ENCODE peak calls at places on chromosomes 13 and 19, in five cellular contexts. I is OCI-LY7, K is tibial nerve, N is thoracic aorta, A is breast epithelium. L is an unnamed sample.

GRCh38 chr19:35513975-35514809 is 743 bp upstream of the DMKN start:
- DNase-seq in I (no peak), K (no peak), N (no peak), A (no peak), L (peak; percentile 37)

GRCh38 chr13:29996316-29996715 is 145.9 kb upstream of the UBL3 start:
- DNase-seq in I (no peak), K (no peak), N (no peak), A (no peak), L (no peak)

GRCh38 chr19:8306235-8307054 is 1.7 kb downstream of the CD320 start:
- DNase-seq in I (no peak), K (peak; percentile 4), N (no peak), A (peak; percentile 51), L (no peak)

GRCh38 chr13:34750078-34750703 is 191.9 kb upstream of the NBEA start:
- DNase-seq in I (no peak), K (no peak), N (no peak), A (no peak), L (no peak)

GRCh38 chr13:63842102-63842501 is 2426.5 kb upstream of the PCDH20 start:
- DNase-seq in I (no peak), K (no peak), N (no peak), A (no peak), L (no peak)

GRCh38 chr13:43874512-43875092 is 4.9 kb downstream of the CCDC122 start:
- DNase-seq in I (peak; percentile 57), K (no peak), N (no peak), A (no peak), L (no peak)

GRCh38 chr13:27393101-27393500 is 31.3 kb upstream of the GTF3A start:
- DNase-seq in I (no peak), K (no peak), N (no peak), A (no peak), L (no peak)

GRCh38 chr13:46668302-46668720 is 115.3 kb downstream of the LRCH1 start:
- DNase-seq in I (peak; percentile 18), K (peak; percentile 66), N (no peak), A (no peak), L (no peak)

GRCh38 chr13:113367771-113368170 is 3.8 kb upstream of the GRTP1 start:
- DNase-seq in I (no peak), K (no peak), N (no peak), A (no peak), L (no peak)

GRCh38 chr19:33134571-33135041 is 2.7 kb downstream of the WDR88 start:
- DNase-seq in I (no peak), K (no peak), N (no peak), A (no peak), L (no peak)

GRCh38 chr19:16850133-16850532 is 20.9 kb downstream of the SIN3B start:
- DNase-seq in I (no peak), K (no peak), N (no peak), A (no peak), L (no peak)

GRCh38 chr19:1370579-1371361 is 12.9 kb upstream of the NDUFS7 start:
- DNase-seq in I (no peak), K (no peak), N (no peak), A (no peak), L (no peak)

GRCh38 chr13:23918208-23918607 is 20.9 kb upstream of the C1QTNF9B start:
- DNase-seq in I (no peak), K (no peak), N (no peak), A (no peak), L (no peak)

GRCh38 chr13:34207872-34208271 is 389.9 kb downstream of the RFC3 start:
- DNase-seq in I (no peak), K (no peak), N (no peak), A (no peak), L (no peak)

GRCh38 chr19:36152061-36152885 is at the start of gene COX7A1:
- DNase-seq in I (no peak), K (peak; percentile 57), N (no peak), A (no peak), L (no peak)

GRCh38 chr13:28794370-28794769 is 25.8 kb upstream of the MTUS2 start:
- DNase-seq in I (no peak), K (no peak), N (no peak), A (no peak), L (no peak)

GRCh38 chr19:49347835-49348234 is 12.6 kb downstream of the CD37 start:
- DNase-seq in I (peak; percentile 83), K (peak; percentile 48), N (no peak), A (no peak), L (peak; percentile 84)

GRCh38 chr19:22807061-22807835 is 23.3 kb upstream of the ZNF99 start:
- DNase-seq in I (no peak), K (no peak), N (no peak), A (no peak), L (no peak)

GRCh38 chr19:53172892-53173291 is 14.0 kb upstream of the ZNF347 start:
- DNase-seq in I (no peak), K (no peak), N (no peak), A (no peak), L (no peak)

GRCh38 chr19:45667620-45668341 is at the start of gene GIPR:
- DNase-seq in I (peak; percentile 76), K (no peak), N (no peak), A (no peak), L (peak; percentile 76)

GRCh38 chr19:28420731-28421550 is 792.0 kb downstream of the UQCRFS1 start:
- DNase-seq in I (no peak), K (no peak), N (no peak), A (no peak), L (no peak)

GRCh38 chr13:101231751-101232428 is 184.4 kb downstream of the NALCN start:
- DNase-seq in I (no peak), K (no peak), N (no peak), A (no peak), L (no peak)

GRCh38 chr19:50238043-50238442 is 34.6 kb downstream of the MYH14 start:
- DNase-seq in I (no peak), K (no peak), N (no peak), A (no peak), L (no peak)

GRCh38 chr19:47704024-47704423 is 9.2 kb upstream of the EHD2 start:
- DNase-seq in I (no peak), K (no peak), N (no peak), A (no peak), L (no peak)

GRCh38 chr13:111275995-111276618 is 44.3 kb upstream of the TEX29 start:
- DNase-seq in I (no peak), K (no peak), N (no peak), A (no peak), L (no peak)

GRCh38 chr19:38565686-38566105 is 52.1 kb downstream of the MAP4K1 start:
- DNase-seq in I (no peak), K (no peak), N (no peak), A (no peak), L (no peak)

GRCh38 chr13:49021953-49022352 is 46.2 kb downstream of the FNDC3A start:
- DNase-seq in I (no peak), K (no peak), N (no peak), A (no peak), L (no peak)

GRCh38 chr13:79475569-79475968 is 5.4 kb upstream of the NDFIP2 start:
- DNase-seq in I (no peak), K (no peak), N (no peak), A (no peak), L (no peak)

GRCh38 chr13:50309200-50309848 is 294.1 kb downstream of the KCNRG start:
- DNase-seq in I (no peak), K (no peak), N (no peak), A (no peak), L (no peak)

GRCh38 chr13:27791146-27791900 is 960 bp upstream of the GSX1 start:
- DNase-seq in I (no peak), K (no peak), N (no peak), A (no peak), L (no peak)

DNA sequence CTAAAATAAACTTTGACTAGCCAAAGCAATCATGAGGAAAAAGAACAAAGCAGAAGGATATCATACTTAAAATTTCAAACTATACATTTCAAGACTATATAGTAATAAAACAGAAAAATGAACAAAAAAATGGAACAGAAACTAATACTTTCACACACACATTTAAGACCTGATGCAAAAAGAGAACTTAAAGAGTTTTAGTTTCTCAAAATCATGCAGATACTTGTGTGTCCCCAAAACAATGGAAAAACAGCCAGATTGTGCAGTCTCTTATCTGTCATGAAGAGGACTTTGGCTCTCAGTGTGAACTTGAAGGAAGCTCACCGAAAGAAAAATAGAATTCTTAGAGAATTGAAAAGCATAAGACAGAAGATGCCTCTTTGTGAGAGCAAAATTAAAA is 16.1 kb downstream of the ZNF506 start:
- DNase-seq in I (no peak), K (no peak), N (no peak), A (no peak), L (no peak)
- H3K9me3 ChIP-seq in I (peaks cover 53% of the 10 kb centered on the region), K (no peaks in the 10 kb centered on the region), N (peaks cover 10% of the 10 kb centered on the region), A (no peaks in the 10 kb centered on the region), L (peaks cover 18% of the 10 kb centered on the region)

GRCh38 chr13:40568672-40569350 is 97.6 kb downstream of the FOXO1 start:
- DNase-seq in I (no peak), K (no peak), N (no peak), A (no peak), L (no peak)
- H3K4me1 ChIP-seq in I (peaks cover 90% of the 10 kb centered on the region), K (no peaks in the 10 kb centered on the region), N (peaks cover 58% of the 10 kb centered on the region), A (peaks cover 4% of the 10 kb centered on the region), L (peaks cover 32% of the 10 kb centered on the region)

GRCh38 chr13:58992478-58993042 is 1171.2 kb downstream of the DIAPH3 start:
- DNase-seq in I (no peak), K (no peak), N (no peak), A (no peak), L (no peak)

GRCh38 chr13:58999851-59000250 is 1163.9 kb downstream of the DIAPH3 start:
- DNase-seq in I (no peak), K (no peak), N (no peak), A (no peak), L (no peak)

GRCh38 chr13:58991826-58992477 is 1171.8 kb downstream of the DIAPH3 start:
- DNase-seq in I (no peak), K (no peak), N (no peak), A (no peak), L (no peak)

GRCh38 chr13:58994077-58994476 is 1169.7 kb downstream of the DIAPH3 start:
- DNase-seq in I (no peak), K (no peak), N (no peak), A (no peak), L (no peak)

DNA sequence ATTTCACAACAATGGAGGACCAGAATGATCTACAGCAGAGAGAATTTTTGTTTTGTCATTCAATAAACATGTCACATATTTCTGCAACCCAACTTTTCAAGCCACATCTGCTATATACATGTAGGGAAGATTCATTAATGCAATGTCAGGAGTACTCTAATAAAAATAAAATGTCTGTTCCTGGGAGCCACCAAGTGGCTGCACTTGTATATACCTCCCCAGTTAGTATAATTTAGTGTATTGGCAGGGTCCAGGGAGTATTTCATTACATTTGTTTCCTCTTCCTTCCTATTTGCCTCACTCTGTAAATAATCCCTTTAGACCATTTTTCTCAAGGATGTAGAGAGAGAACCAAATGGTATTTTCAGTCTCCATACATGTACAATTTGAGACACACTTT is 1169.0 kb downstream of the DIAPH3 start:
- DNase-seq in I (peak; percentile 10), K (no peak), N (no peak), A (no peak), L (no peak)
- TF ChIP-seq CTCF in I (peak; percentile 65), K (no peak), N (no peak), A (no peak), L (peak; percentile 27)

DNA sequence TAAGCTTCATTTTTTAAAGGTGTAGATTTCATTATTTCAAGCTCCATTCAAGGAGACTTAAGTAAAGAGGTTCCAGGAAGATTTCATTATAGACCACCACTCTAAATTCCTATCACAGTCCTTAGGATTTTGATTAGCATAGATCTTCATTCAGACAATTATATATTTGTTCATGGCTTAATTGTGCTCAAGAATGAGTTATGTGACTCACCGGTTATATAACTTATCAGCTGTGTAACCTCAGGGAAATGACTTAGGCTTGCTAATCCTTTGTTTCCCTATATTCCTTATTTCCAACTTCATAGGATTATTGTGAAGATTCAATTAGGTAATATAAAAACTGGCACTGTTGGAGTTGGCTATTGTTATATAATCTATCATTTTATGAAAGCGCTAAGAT is 632.8 kb upstream of the SPRY2 start:
- DNase-seq in I (no peak), K (no peak), N (no peak), A (no peak), L (no peak)
- H3K9me3 ChIP-seq in I (no peaks in the 10 kb centered on the region), K (no peaks in the 10 kb centered on the region), N (no peaks in the 10 kb centered on the region), A (no peaks in the 10 kb centered on the region), L (no peaks in the 10 kb centered on the region)

L was measured in Caco-2.